ENCODE peak calls at places on chromosomes 6 and 20, in eight cellular contexts. One of them, this sample, is unnamed.

GRCh38 chr6:20192625-20193024 is 19.6 kb downstream of the MBOAT1 start:
- DNase-seq in fibroblast of mammary gland: no peak
- DNase-seq in Caco-2: no peak
- DNase-seq in CD4-positive, alpha-beta T cell: no peak
- DNase-seq in upper lobe of right lung: no peak
- DNase-seq in progenitor cell of endocrine pancreas: no peak
- DNase-seq in mesothelial cell of epicardium: no peak
- DNase-seq in fibroblast of pulmonary artery: no peak
- DNase-seq in this sample: no peak

GRCh38 chr6:49913656-49914055 is 47.3 kb upstream of the CRISP1 start:
- DNase-seq in progenitor cell of endocrine pancreas: no peak
- DNase-seq in fibroblast of mammary gland: no peak
- DNase-seq in fibroblast of pulmonary artery: no peak
- DNase-seq in CD4-positive, alpha-beta T cell: no peak
- DNase-seq in upper lobe of right lung: no peak
- DNase-seq in Caco-2: no peak
- DNase-seq in mesothelial cell of epicardium: no peak
- DNase-seq in this sample: no peak

GRCh38 chr6:31870385-31870921 is 7.8 kb upstream of the NEU1 start:
- DNase-seq in fibroblast of pulmonary artery: no peak
- DNase-seq in Caco-2: no peak
- DNase-seq in mesothelial cell of epicardium: no peak
- DNase-seq in upper lobe of right lung: no peak
- DNase-seq in progenitor cell of endocrine pancreas: no peak
- DNase-seq in CD4-positive, alpha-beta T cell: no peak
- DNase-seq in fibroblast of mammary gland: no peak
- DNase-seq in this sample: no peak

GRCh38 chr6:121652726-121653623 is 217.5 kb downstream of the GJA1 start:
- DNase-seq in fibroblast of pulmonary artery: peak
- DNase-seq in Caco-2: no peak
- DNase-seq in upper lobe of right lung: no peak
- DNase-seq in mesothelial cell of epicardium: no peak
- DNase-seq in CD4-positive, alpha-beta T cell: no peak
- DNase-seq in progenitor cell of endocrine pancreas: no peak
- DNase-seq in fibroblast of mammary gland: peak
- DNase-seq in this sample: peak

GRCh38 chr20:1313236-1313964 is 15.5 kb downstream of the SDCBP2 start:
- DNase-seq in progenitor cell of endocrine pancreas: peak
- DNase-seq in upper lobe of right lung: peak
- DNase-seq in Caco-2: peak
- DNase-seq in mesothelial cell of epicardium: peak
- DNase-seq in CD4-positive, alpha-beta T cell: peak
- DNase-seq in fibroblast of mammary gland: peak
- DNase-seq in fibroblast of pulmonary artery: peak
- DNase-seq in this sample: peak

GRCh38 chr6:125310994-125311649 is 9.4 kb upstream of the HDDC2 start:
- DNase-seq in Caco-2: no peak
- DNase-seq in upper lobe of right lung: no peak
- DNase-seq in progenitor cell of endocrine pancreas: no peak
- DNase-seq in fibroblast of pulmonary artery: peak
- DNase-seq in mesothelial cell of epicardium: no peak
- DNase-seq in fibroblast of mammary gland: peak
- DNase-seq in CD4-positive, alpha-beta T cell: no peak
- DNase-seq in this sample: peak

GRCh38 chr6:115487331-115487730 is 573.4 kb downstream of the FRK start:
- DNase-seq in mesothelial cell of epicardium: no peak
- DNase-seq in progenitor cell of endocrine pancreas: no peak
- DNase-seq in fibroblast of pulmonary artery: no peak
- DNase-seq in Caco-2: no peak
- DNase-seq in CD4-positive, alpha-beta T cell: no peak
- DNase-seq in fibroblast of mammary gland: no peak
- DNase-seq in upper lobe of right lung: no peak
- DNase-seq in this sample: no peak

GRCh38 chr20:58138395-58138794 is 90.1 kb downstream of the ANKRD60 start:
- DNase-seq in mesothelial cell of epicardium: peak
- DNase-seq in CD4-positive, alpha-beta T cell: no peak
- DNase-seq in fibroblast of pulmonary artery: no peak
- DNase-seq in upper lobe of right lung: peak
- DNase-seq in fibroblast of mammary gland: no peak
- DNase-seq in progenitor cell of endocrine pancreas: no peak
- DNase-seq in Caco-2: no peak
- DNase-seq in this sample: no peak

DNA sequence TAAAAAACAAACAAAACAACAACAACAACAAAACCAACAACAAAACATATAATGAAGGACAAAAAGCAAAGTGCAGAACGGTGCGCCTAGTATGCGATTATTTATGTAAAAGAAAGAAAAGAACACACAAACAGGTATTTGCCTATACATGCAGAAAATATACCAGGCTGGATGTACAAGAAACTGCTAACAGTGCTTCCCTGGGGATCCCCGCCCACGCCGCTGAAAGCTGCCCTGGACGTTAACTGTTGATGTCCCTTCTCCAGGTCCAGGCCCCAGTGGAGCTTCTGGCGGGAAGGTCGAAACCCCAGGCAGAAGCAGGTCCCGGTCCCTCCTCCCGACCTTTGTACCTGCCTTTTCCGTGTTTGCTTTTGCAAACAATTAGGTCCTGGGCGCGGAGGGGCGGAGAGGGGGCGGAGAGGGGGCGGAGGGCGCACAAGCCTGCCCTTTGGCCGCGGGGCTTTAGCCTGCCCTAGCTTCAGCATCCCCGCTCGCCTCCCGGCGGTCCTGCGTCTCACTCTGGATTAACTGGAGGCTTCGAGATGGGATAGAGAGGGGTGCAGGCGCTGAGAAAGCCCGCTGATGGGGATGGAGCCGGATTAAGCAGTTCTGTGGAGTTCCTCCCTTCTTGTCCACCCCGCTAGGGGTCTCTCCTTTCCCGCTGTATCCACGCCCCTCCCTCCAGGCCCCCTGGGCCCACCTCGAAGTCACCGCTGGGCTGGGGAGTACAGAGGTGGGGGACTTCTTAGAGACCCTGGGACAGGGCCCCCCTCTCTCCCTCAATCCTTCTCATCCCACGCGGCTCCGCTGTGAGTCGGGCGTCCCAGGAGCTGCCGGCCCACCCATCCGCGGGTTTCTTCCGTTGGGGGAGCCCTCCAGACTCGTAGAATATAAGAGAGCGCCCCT is 8.2 kb upstream of the AHCY start:
- DNase-seq in fibroblast of pulmonary artery: no peak
- DNase-seq in upper lobe of right lung: no peak
- DNase-seq in CD4-positive, alpha-beta T cell: no peak
- DNase-seq in mesothelial cell of epicardium: no peak
- DNase-seq in Caco-2: peak
- DNase-seq in progenitor cell of endocrine pancreas: peak
- DNase-seq in fibroblast of mammary gland: peak
- DNase-seq in this sample: no peak
- TF ChIP-seq CTCF in fibroblast of pulmonary artery: peak
- TF ChIP-seq CTCF in upper lobe of right lung: no peak
- TF ChIP-seq CTCF in CD4-positive, alpha-beta T cell: no peak
- TF ChIP-seq CTCF in mesothelial cell of epicardium: no peak
- TF ChIP-seq CTCF in Caco-2: peak
- TF ChIP-seq CTCF in progenitor cell of endocrine pancreas: peak
- TF ChIP-seq CTCF in fibroblast of mammary gland: peak
- TF ChIP-seq CTCF in this sample: peak

DNA sequence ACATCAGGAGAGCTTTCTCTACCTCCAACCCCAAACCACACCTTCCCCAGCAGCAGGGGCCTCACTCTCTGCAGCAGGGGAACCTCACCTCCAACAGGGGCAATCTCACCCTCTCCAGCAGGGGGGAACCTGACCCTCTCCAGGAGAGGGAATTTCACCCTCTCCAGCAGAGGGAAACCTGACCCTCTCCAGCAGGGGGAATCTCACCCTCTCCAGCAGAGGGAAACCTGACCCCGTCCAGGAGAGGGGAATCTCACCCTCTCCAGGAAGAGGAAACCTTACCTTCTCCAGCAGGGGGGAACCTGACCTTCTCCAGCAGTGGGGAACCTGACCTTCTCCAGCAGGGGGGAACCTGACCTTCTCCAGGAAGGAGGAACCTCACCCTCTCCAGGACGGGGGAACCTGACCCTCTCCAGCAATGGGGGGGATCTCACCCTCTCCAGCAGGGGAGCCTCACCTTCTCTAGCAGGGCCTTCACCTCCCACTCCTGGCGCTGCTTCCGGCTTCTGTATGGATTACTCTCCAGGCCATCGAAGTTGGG is 3.1 kb downstream of the B3GALT4 start:
- DNase-seq in fibroblast of pulmonary artery: peak
- DNase-seq in mesothelial cell of epicardium: no peak
- DNase-seq in upper lobe of right lung: no peak
- DNase-seq in Caco-2: peak
- DNase-seq in progenitor cell of endocrine pancreas: peak
- DNase-seq in CD4-positive, alpha-beta T cell: no peak
- DNase-seq in fibroblast of mammary gland: peak
- DNase-seq in this sample: peak
- TF ChIP-seq CTCF in fibroblast of pulmonary artery: peak
- TF ChIP-seq CTCF in mesothelial cell of epicardium: peak
- TF ChIP-seq CTCF in upper lobe of right lung: peak
- TF ChIP-seq CTCF in Caco-2: peak
- TF ChIP-seq CTCF in progenitor cell of endocrine pancreas: peak
- TF ChIP-seq CTCF in CD4-positive, alpha-beta T cell: no peak
- TF ChIP-seq CTCF in fibroblast of mammary gland: peak
- TF ChIP-seq CTCF in this sample: peak

GRCh38 chr6:35318845-35319220 is 21.2 kb downstream of the DEF6 start:
- DNase-seq in CD4-positive, alpha-beta T cell: no peak
- DNase-seq in Caco-2: no peak
- DNase-seq in fibroblast of mammary gland: no peak
- DNase-seq in mesothelial cell of epicardium: no peak
- DNase-seq in upper lobe of right lung: no peak
- DNase-seq in progenitor cell of endocrine pancreas: no peak
- DNase-seq in fibroblast of pulmonary artery: no peak
- DNase-seq in this sample: no peak

GRCh38 chr6:35317483-35318199 is 20.0 kb downstream of the DEF6 start:
- DNase-seq in CD4-positive, alpha-beta T cell: no peak
- DNase-seq in upper lobe of right lung: no peak
- DNase-seq in Caco-2: no peak
- DNase-seq in fibroblast of mammary gland: no peak
- DNase-seq in fibroblast of pulmonary artery: no peak
- DNase-seq in mesothelial cell of epicardium: peak
- DNase-seq in progenitor cell of endocrine pancreas: no peak
- DNase-seq in this sample: no peak

GRCh38 chr6:35320031-35320410 is 22.3 kb upstream of the PPARD start:
- DNase-seq in fibroblast of mammary gland: no peak
- DNase-seq in upper lobe of right lung: no peak
- DNase-seq in CD4-positive, alpha-beta T cell: no peak
- DNase-seq in mesothelial cell of epicardium: no peak
- DNase-seq in fibroblast of pulmonary artery: no peak
- DNase-seq in progenitor cell of endocrine pancreas: no peak
- DNase-seq in Caco-2: no peak
- DNase-seq in this sample: no peak

GRCh38 chr6:35319346-35320030 is 21.9 kb downstream of the DEF6 start:
- DNase-seq in fibroblast of pulmonary artery: no peak
- DNase-seq in progenitor cell of endocrine pancreas: no peak
- DNase-seq in upper lobe of right lung: no peak
- DNase-seq in Caco-2: no peak
- DNase-seq in fibroblast of mammary gland: no peak
- DNase-seq in mesothelial cell of epicardium: no peak
- DNase-seq in CD4-positive, alpha-beta T cell: no peak
- DNase-seq in this sample: no peak

DNA sequence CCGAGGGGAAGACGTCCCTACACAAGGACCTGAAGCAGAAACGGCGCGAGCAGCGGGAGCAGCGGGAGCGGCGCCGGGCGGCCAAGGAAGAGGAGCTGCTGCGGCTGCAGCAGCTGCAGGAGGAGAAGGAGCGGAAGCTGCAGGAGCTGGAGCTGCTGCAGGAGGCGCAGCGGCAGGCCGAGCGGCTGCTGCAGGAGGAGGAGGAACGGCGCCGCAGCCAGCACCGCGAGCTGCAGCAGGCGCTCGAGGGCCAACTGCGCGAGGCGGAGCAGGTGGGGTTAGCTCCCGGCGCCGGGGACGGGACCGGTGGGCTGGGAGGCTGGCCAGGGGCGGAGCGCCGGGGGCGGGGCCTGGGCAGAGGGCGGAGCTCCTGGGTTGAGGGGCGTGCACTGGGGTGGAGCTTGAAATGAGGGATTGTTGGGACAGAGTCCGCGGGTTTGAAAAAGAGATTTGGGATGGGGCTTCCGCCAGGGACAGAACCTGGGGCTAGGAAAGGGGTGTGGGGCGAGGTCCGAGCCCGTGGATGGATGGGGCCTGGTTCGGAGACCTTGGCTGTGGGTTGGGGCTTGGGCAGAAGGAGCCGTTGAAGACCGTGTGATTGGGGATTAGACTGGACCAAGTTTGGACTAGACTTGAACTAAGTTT is 20.7 kb downstream of the DEF6 start:
- DNase-seq in progenitor cell of endocrine pancreas: peak
- DNase-seq in CD4-positive, alpha-beta T cell: no peak
- DNase-seq in mesothelial cell of epicardium: peak
- DNase-seq in upper lobe of right lung: peak
- DNase-seq in fibroblast of pulmonary artery: peak
- DNase-seq in fibroblast of mammary gland: peak
- DNase-seq in Caco-2: peak
- DNase-seq in this sample: peak
- TF ChIP-seq CTCF in progenitor cell of endocrine pancreas: no peak
- TF ChIP-seq CTCF in CD4-positive, alpha-beta T cell: no peak
- TF ChIP-seq CTCF in mesothelial cell of epicardium: no peak
- TF ChIP-seq CTCF in upper lobe of right lung: no peak
- TF ChIP-seq CTCF in fibroblast of pulmonary artery: no peak
- TF ChIP-seq CTCF in fibroblast of mammary gland: no peak
- TF ChIP-seq CTCF in Caco-2: peak
- TF ChIP-seq CTCF in this sample: peak

GRCh38 chr6:88958842-88959241 is 4.6 kb downstream of the RNGTT start:
- DNase-seq in Caco-2: no peak
- DNase-seq in CD4-positive, alpha-beta T cell: no peak
- DNase-seq in fibroblast of mammary gland: no peak
- DNase-seq in mesothelial cell of epicardium: no peak
- DNase-seq in fibroblast of pulmonary artery: no peak
- DNase-seq in upper lobe of right lung: no peak
- DNase-seq in progenitor cell of endocrine pancreas: no peak
- DNase-seq in this sample: no peak

GRCh38 chr6:88965691-88966090 is 2.3 kb upstream of the RNGTT start:
- DNase-seq in CD4-positive, alpha-beta T cell: no peak
- DNase-seq in mesothelial cell of epicardium: no peak
- DNase-seq in progenitor cell of endocrine pancreas: no peak
- DNase-seq in fibroblast of mammary gland: no peak
- DNase-seq in upper lobe of right lung: no peak
- DNase-seq in fibroblast of pulmonary artery: no peak
- DNase-seq in Caco-2: no peak
- DNase-seq in this sample: no peak

GRCh38 chr6:88964509-88964908 is 1.1 kb upstream of the RNGTT start:
- DNase-seq in progenitor cell of endocrine pancreas: no peak
- DNase-seq in fibroblast of mammary gland: no peak
- DNase-seq in fibroblast of pulmonary artery: no peak
- DNase-seq in CD4-positive, alpha-beta T cell: no peak
- DNase-seq in mesothelial cell of epicardium: no peak
- DNase-seq in Caco-2: no peak
- DNase-seq in upper lobe of right lung: no peak
- DNase-seq in this sample: no peak

GRCh38 chr6:88967891-88968290 is 4.5 kb upstream of the RNGTT start:
- DNase-seq in CD4-positive, alpha-beta T cell: no peak
- DNase-seq in mesothelial cell of epicardium: no peak
- DNase-seq in fibroblast of pulmonary artery: no peak
- DNase-seq in Caco-2: no peak
- DNase-seq in fibroblast of mammary gland: no peak
- DNase-seq in upper lobe of right lung: no peak
- DNase-seq in progenitor cell of endocrine pancreas: no peak
- DNase-seq in this sample: no peak

DNA sequence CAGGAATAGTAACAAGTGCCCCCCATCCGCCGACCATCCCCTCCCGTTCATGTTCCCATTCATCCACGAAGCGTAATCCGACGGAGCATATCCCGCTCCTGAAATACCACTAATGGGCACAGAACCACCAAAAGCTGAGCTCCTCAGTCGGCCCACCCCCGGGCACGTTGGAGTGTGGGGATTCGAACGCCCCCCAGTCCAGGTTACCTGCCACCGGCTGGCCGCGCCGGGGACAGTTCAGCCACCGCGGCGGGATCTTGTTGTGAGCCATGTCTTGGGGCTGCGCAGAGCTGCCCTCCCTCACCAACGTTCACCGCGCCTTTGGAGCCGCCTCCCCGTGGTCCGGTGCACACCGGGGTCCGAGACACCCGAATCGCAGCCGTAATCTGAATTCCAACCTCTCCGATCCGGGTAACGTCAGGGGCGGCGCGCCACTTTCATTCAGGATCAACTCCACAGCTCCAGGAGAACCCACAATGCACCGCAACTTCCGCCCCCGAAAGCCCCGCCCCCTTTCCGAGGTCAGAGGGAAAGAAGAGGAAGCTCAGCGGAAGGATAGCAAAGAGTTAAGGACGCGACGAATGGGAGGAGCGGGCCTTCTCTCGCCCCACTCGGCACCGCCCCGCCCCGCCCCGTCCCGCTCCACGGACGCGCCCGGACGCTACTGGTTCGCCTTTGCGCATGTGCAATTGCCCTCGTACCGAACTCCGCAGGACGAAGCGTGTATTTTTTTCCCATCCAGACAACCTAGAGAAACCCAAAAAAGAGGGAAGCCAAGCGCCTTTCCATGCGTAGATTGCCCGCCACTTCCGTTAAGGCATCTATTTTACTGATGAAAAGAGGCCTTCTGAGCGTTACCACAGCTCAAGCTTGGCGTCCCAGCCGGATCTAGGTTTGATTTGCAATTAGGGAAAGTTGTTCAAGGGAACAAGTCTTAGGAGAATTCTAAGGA is at the start of gene RNGTT:
- DNase-seq in mesothelial cell of epicardium: peak
- DNase-seq in Caco-2: peak
- DNase-seq in upper lobe of right lung: peak
- DNase-seq in CD4-positive, alpha-beta T cell: peak
- DNase-seq in fibroblast of mammary gland: peak
- DNase-seq in fibroblast of pulmonary artery: peak
- DNase-seq in progenitor cell of endocrine pancreas: peak
- DNase-seq in this sample: peak
- TF ChIP-seq CTCF in mesothelial cell of epicardium: no peak
- TF ChIP-seq CTCF in Caco-2: no peak
- TF ChIP-seq CTCF in upper lobe of right lung: no peak
- TF ChIP-seq CTCF in CD4-positive, alpha-beta T cell: no peak
- TF ChIP-seq CTCF in fibroblast of mammary gland: no peak
- TF ChIP-seq CTCF in fibroblast of pulmonary artery: no peak
- TF ChIP-seq CTCF in progenitor cell of endocrine pancreas: no peak
- TF ChIP-seq CTCF in this sample: no peak

This sample was measured in fibroblast of lung.